ENCODE peak calls at places on chromosomes 2 and 18, in four cellular contexts. G is GM12878, T is IMR-90, B is K562. P is an unnamed sample.

GRCh38 chr2:136423516-136423996 is 305.6 kb upstream of the CXCR4 start:
- DNase-seq in B (peak; percentile 81), G (no peak), T (peak; percentile 47), P (peak; percentile 58)

GRCh38 chr2:85516649-85517389 is 22.1 kb upstream of the MAT2A start:
- DNase-seq in B (no peak), G (no peak), T (peak; percentile 65), P (peak; percentile 53)

GRCh38 chr2:215747244-215747620 is 266.1 kb downstream of the MREG start:
- DNase-seq in B (no peak), G (no peak), T (peak; percentile 33), P (no peak)

GRCh38 chr2:181904022-181904632 is 12.6 kb downstream of the ITPRID2 start:
- DNase-seq in T (peak; percentile 50), B (peak; percentile 62), G (no peak), P (peak; percentile 89)

GRCh38 chr2:218865999-218866398 is 6.4 kb downstream of the WNT6 start:
- DNase-seq in B (no peak), T (no peak), G (no peak), P (no peak)

GRCh38 chr18:32629990-32630389 is 142.8 kb downstream of the KLHL14 start:
- DNase-seq in T (no peak), B (no peak), G (no peak), P (no peak)

GRCh38 chr2:98936917-98937351 is 909 bp upstream of the CRACDL start:
- DNase-seq in T (no peak), B (no peak), G (no peak), P (no peak)

GRCh38 chr18:76274470-76275289 is 220.4 kb downstream of the ZNF516 start:
- DNase-seq in B (peak; percentile 2), G (no peak), T (no peak), P (no peak)

GRCh38 chr2:169946546-169946945 is 119.3 kb downstream of the UBR3 start:
- DNase-seq in B (no peak), T (no peak), G (no peak), P (no peak)

GRCh38 chr2:47243596-47244323 is 88.7 kb upstream of the STPG4 start:
- DNase-seq in T (no peak), B (no peak), G (no peak), P (no peak)

GRCh38 chr18:77366725-77367641 is 117.3 kb downstream of the GALR1 start:
- DNase-seq in B (no peak), T (no peak), G (no peak), P (no peak)

GRCh38 chr2:196887431-196887830 is 39.1 kb downstream of the PGAP1 start:
- DNase-seq in G (no peak), B (no peak), T (no peak), P (no peak)

GRCh38 chr2:38591152-38591551 is 11.6 kb downstream of the HNRNPLL start:
- DNase-seq in G (no peak), T (peak; percentile 17), B (no peak), P (no peak)

GRCh38 chr2:43522177-43522576 is 73.7 kb downstream of the THADA start:
- DNase-seq in B (no peak), T (no peak), G (no peak), P (no peak)

GRCh38 chr18:45871655-45872054 is 46.2 kb downstream of the SIGLEC15 start:
- DNase-seq in G (no peak), B (no peak), T (peak; percentile 34), P (no peak)

GRCh38 chr2:44639399-44639798 is 277.7 kb downstream of the CAMKMT start:
- DNase-seq in T (no peak), G (no peak), B (no peak), P (no peak)

GRCh38 chr2:176096986-176097819 is 2.4 kb upstream of the HOXD12 start:
- DNase-seq in B (peak; percentile 84), G (no peak), T (peak; percentile 48), P (peak; percentile 72)

GRCh38 chr2:190947711-190948251 is 66.2 kb downstream of the STAT1 start:
- DNase-seq in B (no peak), G (peak; percentile 45), T (peak; percentile 81), P (peak; percentile 93)
- H3K4me2 ChIP-seq in B (no peak overlapping the region), G (peak overlapping the region; percentile 53), T (peak overlapping the region; percentile 85), P (peak overlapping the region; percentile 74)

GRCh38 chr2:202322435-202322834 is 53.7 kb upstream of the BMPR2 start:
- DNase-seq in B (no peak), T (no peak), G (no peak), P (no peak)

GRCh38 chr2:202311823-202312388 is 46.3 kb downstream of the NOP58 start:
- DNase-seq in G (no peak), B (no peak), T (no peak), P (no peak)

GRCh38 chr2:202314116-202314515 is 48.6 kb downstream of the NOP58 start:
- DNase-seq in G (no peak), B (no peak), T (no peak), P (peak; percentile 65)

DNA sequence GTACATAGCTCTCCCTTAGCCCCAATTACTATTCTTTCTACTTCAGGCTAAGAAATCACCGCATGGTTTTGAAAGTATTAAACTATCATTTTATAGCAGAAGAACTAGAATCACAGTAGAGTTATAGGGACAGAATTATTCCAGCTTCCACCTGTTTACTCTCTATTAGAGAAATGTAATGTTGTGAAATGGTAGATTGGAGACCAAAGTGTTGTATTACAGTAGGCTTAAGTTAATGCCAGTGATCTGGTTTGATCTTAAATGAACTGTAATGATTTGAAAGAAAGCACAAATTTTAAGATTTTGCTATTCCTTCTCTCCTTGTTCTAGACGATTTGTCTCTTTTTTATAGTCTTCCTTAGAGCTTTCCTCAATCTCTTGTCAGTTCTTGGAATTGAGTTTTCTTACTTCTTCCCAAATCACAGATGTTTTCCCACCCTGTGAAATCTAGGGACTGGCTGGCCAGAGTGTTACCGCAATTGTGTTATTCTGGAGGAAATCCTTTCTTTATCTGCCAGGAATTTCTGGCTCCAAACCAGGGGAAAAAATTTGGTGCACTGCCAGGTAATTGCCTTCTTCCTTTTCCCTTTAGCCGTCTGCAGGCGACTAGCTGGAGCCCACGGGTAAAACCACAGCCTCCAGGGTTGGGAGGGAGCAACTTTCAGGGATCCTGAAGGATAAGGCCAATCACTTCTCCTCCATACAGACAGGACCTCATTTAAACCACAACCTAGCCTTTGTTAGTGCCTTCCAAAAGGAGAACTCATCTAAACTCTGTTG is 51.7 kb downstream of the NOP58 start:
- DNase-seq in B (no peak), G (no peak), T (peak; percentile 81), P (peak; percentile 99)
- TF ChIP-seq FOS in B (no peak), G (no peak), T (no peak), P (peak; percentile 15)

DNA sequence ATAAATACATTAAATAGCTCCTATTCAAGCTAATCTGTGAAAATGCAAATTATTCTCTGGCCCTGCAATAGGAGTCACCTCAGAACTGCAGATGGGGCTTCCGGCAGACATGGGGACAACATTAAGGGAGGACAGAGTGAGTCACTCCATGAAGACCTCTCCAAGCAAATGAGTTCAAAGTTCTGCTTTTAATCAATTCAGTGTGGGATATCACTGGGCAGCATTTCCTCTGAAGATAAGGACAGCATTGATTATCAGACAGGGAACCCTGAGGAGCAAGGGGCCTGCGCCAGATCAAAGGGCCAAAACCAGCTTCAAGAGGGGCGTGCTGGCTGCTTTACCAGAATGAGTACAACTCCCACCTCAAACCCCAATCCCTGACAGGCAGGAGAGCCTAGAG is 356.9 kb upstream of the KLHL29 start:
- DNase-seq in T (no peak), G (no peak), B (no peak), P (no peak)
- H3K4me2 ChIP-seq in T (no peak overlapping the region), G (no peak overlapping the region), B (no peak overlapping the region), P (no peak overlapping the region)

DNA sequence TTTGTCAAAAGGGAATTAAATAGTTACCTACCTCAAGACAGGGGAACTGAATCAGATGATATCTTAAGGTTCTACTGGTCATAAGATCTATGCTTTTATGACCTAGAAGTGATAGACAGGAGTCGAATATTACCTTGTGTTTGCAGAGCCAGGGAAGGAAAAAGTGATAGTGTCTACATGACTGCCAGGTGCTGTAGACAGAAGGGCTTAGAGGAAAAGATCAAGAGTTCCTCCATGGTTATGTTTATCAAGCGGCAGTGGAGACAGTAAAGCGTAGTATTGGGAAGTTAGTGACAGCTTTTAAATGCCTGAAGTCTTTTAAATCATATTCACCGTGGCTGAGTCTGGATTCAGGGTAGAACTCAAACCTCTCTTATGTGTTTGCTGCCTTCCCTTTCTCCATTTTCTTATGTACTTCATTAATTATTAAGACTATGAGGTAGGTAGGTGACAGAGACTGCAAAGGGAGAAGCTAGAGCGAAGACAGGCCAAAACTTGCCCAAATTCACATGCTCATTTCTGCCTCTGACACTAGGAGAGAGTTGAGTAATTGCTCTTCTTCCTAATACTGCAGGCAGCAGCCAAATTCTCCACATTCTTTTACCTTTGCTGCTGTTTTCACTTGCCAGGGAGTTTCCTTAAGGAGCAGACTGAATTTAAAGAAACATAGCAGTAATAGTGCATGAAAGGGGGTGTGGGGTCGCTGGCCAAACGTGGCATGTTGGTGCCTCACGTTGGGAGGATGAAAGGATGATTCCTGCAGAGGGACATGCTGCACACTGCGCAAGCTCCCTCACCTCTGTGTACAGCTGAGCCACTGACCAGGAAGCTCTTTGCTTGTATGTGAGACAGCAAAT is 12.1 kb downstream of the CRIM1 start:
- DNase-seq in B (no peak), T (no peak), G (no peak), P (peak; percentile 45)
- TF ChIP-seq FOS in B (no peak), T (no peak), G (no peak), P (no peak)

DNA sequence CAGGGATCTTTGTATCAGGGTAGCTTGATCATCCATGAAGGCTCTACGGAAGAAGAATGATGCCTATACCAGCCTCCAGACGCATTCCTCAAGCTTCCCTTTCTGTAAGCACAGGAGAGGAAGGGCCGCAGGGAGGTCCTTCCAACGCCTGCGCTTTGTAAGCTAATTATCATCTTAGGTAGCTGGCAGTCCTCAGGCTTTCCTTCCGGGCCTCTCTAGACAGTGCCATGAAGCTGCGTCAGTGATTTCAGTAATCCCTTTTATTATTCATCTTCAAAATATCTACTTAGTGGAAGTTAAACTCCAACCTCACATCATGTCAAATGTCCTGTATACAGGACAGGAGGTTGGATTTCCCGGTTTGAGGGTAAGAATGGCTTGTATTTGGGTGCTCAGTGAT is 92.3 kb downstream of the ETAA1 start:
- DNase-seq in T (peak; percentile 10), B (no peak), G (no peak), P (no peak)
- H3K4me2 ChIP-seq in T (no peak overlapping the region), B (no peak overlapping the region), G (no peak overlapping the region), P (no peak overlapping the region)

DNA sequence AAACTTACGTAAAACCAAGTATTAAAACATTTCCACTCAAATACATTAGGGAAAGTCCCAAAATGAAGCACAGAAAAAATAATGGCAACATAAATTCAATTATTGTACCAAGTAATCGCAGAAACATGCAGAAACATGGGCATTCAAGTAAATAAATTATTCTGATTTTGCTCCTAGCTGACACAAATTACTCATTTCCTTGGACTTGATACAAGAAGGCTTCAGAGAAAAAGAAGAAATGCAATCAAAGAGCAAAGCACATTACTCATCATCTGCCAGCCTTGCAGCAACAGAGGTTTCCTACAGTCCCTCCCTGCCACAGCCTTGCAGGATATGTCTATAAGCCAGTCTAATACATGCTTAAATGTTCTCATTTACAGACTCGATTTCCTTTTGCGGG is 439.8 kb upstream of the LYPD1 start:
- DNase-seq in T (peak; percentile 74), G (no peak), B (no peak), P (no peak)
- TF ChIP-seq FOS in T (no peak), G (no peak), B (no peak), P (no peak)

GRCh38 chr2:226573158-226573557 is 226.5 kb downstream of the IRS1 start:
- DNase-seq in G (no peak), B (no peak), T (no peak), P (no peak)
- H3K4me2 ChIP-seq in G (no peak overlapping the region), B (no peak overlapping the region), T (no peak overlapping the region), P (no peak overlapping the region)

GRCh38 chr2:22442051-22442450 is 942.9 kb upstream of the KLHL29 start:
- DNase-seq in B (no peak), G (no peak), T (no peak), P (no peak)
- TF ChIP-seq FOS in B (no peak), G (no peak), T (no peak), P (no peak)